ENCODE peak calls at places on chromosomes 1 and 21, in ten cellular contexts. One of them, this sample, is unnamed.
A peak's percentile ranks its signal among the peaks of the same experiment; 100 is the strongest.

GRCh38 chr1:225480825-225481434 is 53.1 kb upstream of the LBR start:
- DNase-seq in OCI-LY7: peak; percentile 92
- DNase-seq in cardiac fibroblast: peak; percentile 41
- DNase-seq in body of pancreas: peak; percentile 82
- DNase-seq in DND-41: peak; percentile 43
- DNase-seq in upper lobe of right lung: peak; percentile 71
- DNase-seq in prostate gland: no peak
- DNase-seq in suprapubic skin: no peak
- DNase-seq in neural progenitor cell: peak; percentile 71
- DNase-seq in astrocyte of the cerebellum: no peak
- DNase-seq in this sample: no peak

GRCh38 chr1:90612033-90612432 is 105.1 kb downstream of the BARHL2 start:
- DNase-seq in suprapubic skin: no peak
- DNase-seq in astrocyte of the cerebellum: no peak
- DNase-seq in cardiac fibroblast: no peak
- DNase-seq in upper lobe of right lung: no peak
- DNase-seq in DND-41: no peak
- DNase-seq in neural progenitor cell: no peak
- DNase-seq in OCI-LY7: no peak
- DNase-seq in prostate gland: no peak
- DNase-seq in body of pancreas: no peak
- DNase-seq in this sample: no peak

GRCh38 chr1:8604041-8604942 is 213.1 kb downstream of the RERE start:
- DNase-seq in DND-41: peak; percentile 11
- DNase-seq in neural progenitor cell: no peak
- DNase-seq in suprapubic skin: no peak
- DNase-seq in astrocyte of the cerebellum: no peak
- DNase-seq in prostate gland: no peak
- DNase-seq in OCI-LY7: no peak
- DNase-seq in body of pancreas: no peak
- DNase-seq in cardiac fibroblast: no peak
- DNase-seq in upper lobe of right lung: no peak
- DNase-seq in this sample: no peak

GRCh38 chr1:201358596-201358995 is 18.9 kb downstream of the TNNT2 start:
- DNase-seq in DND-41: no peak
- DNase-seq in neural progenitor cell: no peak
- DNase-seq in prostate gland: no peak
- DNase-seq in body of pancreas: no peak
- DNase-seq in suprapubic skin: peak; percentile 30
- DNase-seq in astrocyte of the cerebellum: no peak
- DNase-seq in cardiac fibroblast: peak; percentile 36
- DNase-seq in upper lobe of right lung: peak; percentile 31
- DNase-seq in OCI-LY7: no peak
- DNase-seq in this sample: no peak

GRCh38 chr21:44484498-44485253 is 29.4 kb downstream of the LRRC3 start:
- DNase-seq in prostate gland: no peak
- DNase-seq in suprapubic skin: no peak
- DNase-seq in upper lobe of right lung: no peak
- DNase-seq in astrocyte of the cerebellum: no peak
- DNase-seq in cardiac fibroblast: no peak
- DNase-seq in DND-41: no peak
- DNase-seq in neural progenitor cell: no peak
- DNase-seq in body of pancreas: no peak
- DNase-seq in OCI-LY7: no peak
- DNase-seq in this sample: no peak

GRCh38 chr21:29114765-29115164 is 15.7 kb upstream of the MAP3K7CL start:
- DNase-seq in suprapubic skin: no peak
- DNase-seq in neural progenitor cell: peak; percentile 24
- DNase-seq in cardiac fibroblast: peak; percentile 24
- DNase-seq in DND-41: no peak
- DNase-seq in astrocyte of the cerebellum: peak; percentile 86
- DNase-seq in OCI-LY7: no peak
- DNase-seq in upper lobe of right lung: no peak
- DNase-seq in body of pancreas: no peak
- DNase-seq in prostate gland: no peak
- DNase-seq in this sample: no peak

GRCh38 chr1:25641931-25642611 is 25.5 kb downstream of the MAN1C1 start:
- DNase-seq in DND-41: no peak
- DNase-seq in upper lobe of right lung: no peak
- DNase-seq in cardiac fibroblast: peak; percentile 71
- DNase-seq in suprapubic skin: no peak
- DNase-seq in astrocyte of the cerebellum: peak; percentile 13
- DNase-seq in neural progenitor cell: no peak
- DNase-seq in body of pancreas: no peak
- DNase-seq in prostate gland: no peak
- DNase-seq in OCI-LY7: no peak
- DNase-seq in this sample: no peak

GRCh38 chr1:225973158-225973557 is 26.0 kb downstream of the SDE2 start:
- DNase-seq in neural progenitor cell: no peak
- DNase-seq in prostate gland: no peak
- DNase-seq in DND-41: no peak
- DNase-seq in OCI-LY7: no peak
- DNase-seq in body of pancreas: no peak
- DNase-seq in upper lobe of right lung: no peak
- DNase-seq in suprapubic skin: no peak
- DNase-seq in cardiac fibroblast: no peak
- DNase-seq in astrocyte of the cerebellum: no peak
- DNase-seq in this sample: no peak

GRCh38 chr1:58089898-58090535 is 456.5 kb downstream of the OMA1 start:
- DNase-seq in upper lobe of right lung: no peak
- DNase-seq in OCI-LY7: no peak
- DNase-seq in body of pancreas: no peak
- DNase-seq in neural progenitor cell: no peak
- DNase-seq in astrocyte of the cerebellum: no peak
- DNase-seq in prostate gland: no peak
- DNase-seq in DND-41: peak; percentile 36
- DNase-seq in suprapubic skin: no peak
- DNase-seq in cardiac fibroblast: no peak
- DNase-seq in this sample: peak; percentile 89

GRCh38 chr1:30648408-30649000 is 74.9 kb downstream of the MATN1 start:
- DNase-seq in suprapubic skin: peak; percentile 20
- DNase-seq in upper lobe of right lung: no peak
- DNase-seq in astrocyte of the cerebellum: no peak
- DNase-seq in cardiac fibroblast: no peak
- DNase-seq in body of pancreas: no peak
- DNase-seq in DND-41: no peak
- DNase-seq in OCI-LY7: no peak
- DNase-seq in neural progenitor cell: no peak
- DNase-seq in prostate gland: no peak
- DNase-seq in this sample: no peak

GRCh38 chr1:212301570-212301969 is 16.4 kb downstream of the PPP2R5A start:
- DNase-seq in cardiac fibroblast: peak; percentile 59
- DNase-seq in prostate gland: no peak
- DNase-seq in suprapubic skin: no peak
- DNase-seq in OCI-LY7: no peak
- DNase-seq in neural progenitor cell: no peak
- DNase-seq in body of pancreas: no peak
- DNase-seq in upper lobe of right lung: no peak
- DNase-seq in DND-41: no peak
- DNase-seq in astrocyte of the cerebellum: no peak
- DNase-seq in this sample: no peak

GRCh38 chr21:45256912-45257672 is 30.6 kb downstream of the POFUT2 start:
- DNase-seq in suprapubic skin: no peak
- DNase-seq in prostate gland: no peak
- DNase-seq in astrocyte of the cerebellum: no peak
- DNase-seq in cardiac fibroblast: peak; percentile 8
- DNase-seq in OCI-LY7: no peak
- DNase-seq in body of pancreas: no peak
- DNase-seq in neural progenitor cell: peak; percentile 18
- DNase-seq in upper lobe of right lung: no peak
- DNase-seq in DND-41: peak; percentile 36
- DNase-seq in this sample: peak; percentile 85

GRCh38 chr21:44527156-44527982 is 12.6 kb downstream of the KRTAP10-1 start:
- DNase-seq in cardiac fibroblast: no peak
- DNase-seq in DND-41: no peak
- DNase-seq in upper lobe of right lung: peak; percentile 39
- DNase-seq in astrocyte of the cerebellum: no peak
- DNase-seq in prostate gland: no peak
- DNase-seq in body of pancreas: peak; percentile 5
- DNase-seq in neural progenitor cell: no peak
- DNase-seq in OCI-LY7: no peak
- DNase-seq in suprapubic skin: peak; percentile 39
- DNase-seq in this sample: no peak

GRCh38 chr1:207414606-207415108 is 39.5 kb upstream of the CR2 start:
- DNase-seq in prostate gland: no peak
- DNase-seq in OCI-LY7: peak; percentile 63
- DNase-seq in neural progenitor cell: no peak
- DNase-seq in suprapubic skin: no peak
- DNase-seq in cardiac fibroblast: no peak
- DNase-seq in astrocyte of the cerebellum: no peak
- DNase-seq in body of pancreas: no peak
- DNase-seq in upper lobe of right lung: no peak
- DNase-seq in DND-41: no peak
- DNase-seq in this sample: no peak

GRCh38 chr1:179744401-179745130 is 1.5 kb downstream of the FAM163A start:
- DNase-seq in upper lobe of right lung: no peak
- DNase-seq in prostate gland: no peak
- DNase-seq in neural progenitor cell: peak; percentile 3
- DNase-seq in OCI-LY7: no peak
- DNase-seq in astrocyte of the cerebellum: no peak
- DNase-seq in body of pancreas: no peak
- DNase-seq in DND-41: no peak
- DNase-seq in cardiac fibroblast: no peak
- DNase-seq in suprapubic skin: no peak
- DNase-seq in this sample: no peak

GRCh38 chr1:179745131-179745611 is 2.1 kb downstream of the FAM163A start:
- DNase-seq in DND-41: no peak
- DNase-seq in upper lobe of right lung: no peak
- DNase-seq in neural progenitor cell: peak; percentile 7
- DNase-seq in astrocyte of the cerebellum: no peak
- DNase-seq in suprapubic skin: no peak
- DNase-seq in cardiac fibroblast: no peak
- DNase-seq in body of pancreas: no peak
- DNase-seq in OCI-LY7: no peak
- DNase-seq in prostate gland: no peak
- DNase-seq in this sample: no peak

GRCh38 chr1:179742717-179743678 is at the start of gene FAM163A:
- DNase-seq in upper lobe of right lung: no peak
- DNase-seq in prostate gland: no peak
- DNase-seq in cardiac fibroblast: no peak
- DNase-seq in neural progenitor cell: peak; percentile 71
- DNase-seq in body of pancreas: no peak
- DNase-seq in suprapubic skin: no peak
- DNase-seq in OCI-LY7: no peak
- DNase-seq in DND-41: no peak
- DNase-seq in astrocyte of the cerebellum: no peak
- DNase-seq in this sample: no peak

GRCh38 chr1:179742291-179742690 is 800 bp upstream of the FAM163A start:
- DNase-seq in astrocyte of the cerebellum: no peak
- DNase-seq in suprapubic skin: no peak
- DNase-seq in body of pancreas: no peak
- DNase-seq in neural progenitor cell: no peak
- DNase-seq in upper lobe of right lung: no peak
- DNase-seq in DND-41: no peak
- DNase-seq in OCI-LY7: no peak
- DNase-seq in cardiac fibroblast: no peak
- DNase-seq in prostate gland: no peak
- DNase-seq in this sample: no peak

GRCh38 chr1:179743679-179744400 is 749 bp downstream of the FAM163A start:
- DNase-seq in OCI-LY7: no peak
- DNase-seq in neural progenitor cell: peak; percentile 58
- DNase-seq in body of pancreas: no peak
- DNase-seq in upper lobe of right lung: no peak
- DNase-seq in DND-41: no peak
- DNase-seq in prostate gland: no peak
- DNase-seq in suprapubic skin: no peak
- DNase-seq in cardiac fibroblast: no peak
- DNase-seq in astrocyte of the cerebellum: no peak
- DNase-seq in this sample: no peak
- H3K4me3 ChIP-seq in OCI-LY7: no peak overlapping the region
- H3K4me3 ChIP-seq in neural progenitor cell: peak overlapping the region; percentile 56
- H3K4me3 ChIP-seq in body of pancreas: no peak overlapping the region
- H3K4me3 ChIP-seq in upper lobe of right lung: peak overlapping the region; percentile 12
- H3K4me3 ChIP-seq in DND-41: no peak overlapping the region
- H3K4me3 ChIP-seq in prostate gland: peak overlapping the region; percentile 23
- H3K4me3 ChIP-seq in suprapubic skin: peak overlapping the region; percentile 43
- H3K4me3 ChIP-seq in cardiac fibroblast: no peak overlapping the region
- H3K4me3 ChIP-seq in astrocyte of the cerebellum: peak overlapping the region; percentile 23
- H3K4me3 ChIP-seq in this sample: no peak overlapping the region

DNA sequence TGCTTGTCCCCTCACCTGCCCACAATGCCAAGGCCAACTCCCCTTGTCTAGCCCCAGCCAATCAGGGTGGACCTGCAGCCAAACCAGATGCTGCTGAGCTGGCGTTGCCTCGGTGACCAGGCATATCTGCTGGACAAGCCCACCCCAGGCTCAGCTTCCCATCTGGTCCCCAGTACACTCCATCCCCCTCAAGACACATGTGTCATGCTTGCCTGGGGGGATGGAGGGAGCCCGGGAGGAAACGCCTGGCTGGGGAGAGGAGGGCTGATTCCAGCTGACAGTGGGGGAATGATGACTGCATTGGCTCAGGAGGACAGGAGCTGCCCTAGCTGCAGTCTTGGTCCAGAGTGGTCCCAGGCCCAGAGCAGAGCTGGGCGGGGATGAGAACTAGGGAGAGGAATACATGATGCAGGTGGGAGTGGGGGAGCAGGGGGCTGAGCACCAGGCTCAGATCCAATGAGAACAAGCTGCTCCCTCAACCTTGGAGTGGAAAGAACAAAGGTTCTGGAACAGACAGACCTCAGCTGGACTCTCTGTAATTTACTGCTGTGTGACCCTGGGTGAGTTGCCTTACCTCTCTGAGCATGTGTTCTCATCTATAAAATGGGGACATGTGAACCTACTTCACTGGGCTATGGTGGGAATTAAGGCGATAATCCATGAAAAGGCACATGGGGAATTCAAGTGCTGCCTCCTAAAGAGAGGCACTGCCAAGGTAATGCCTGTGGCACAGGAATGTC is 23.1 kb upstream of the ECE1 start:
- DNase-seq in OCI-LY7: no peak
- DNase-seq in astrocyte of the cerebellum: no peak
- DNase-seq in upper lobe of right lung: no peak
- DNase-seq in DND-41: no peak
- DNase-seq in cardiac fibroblast: peak; percentile 46
- DNase-seq in neural progenitor cell: no peak
- DNase-seq in body of pancreas: no peak
- DNase-seq in suprapubic skin: no peak
- DNase-seq in prostate gland: no peak
- DNase-seq in this sample: no peak
- H3K4me3 ChIP-seq in OCI-LY7: no peak overlapping the region
- H3K4me3 ChIP-seq in astrocyte of the cerebellum: no peak overlapping the region
- H3K4me3 ChIP-seq in upper lobe of right lung: no peak overlapping the region
- H3K4me3 ChIP-seq in DND-41: no peak overlapping the region
- H3K4me3 ChIP-seq in cardiac fibroblast: no peak overlapping the region
- H3K4me3 ChIP-seq in neural progenitor cell: no peak overlapping the region
- H3K4me3 ChIP-seq in body of pancreas: no peak overlapping the region
- H3K4me3 ChIP-seq in suprapubic skin: no peak overlapping the region
- H3K4me3 ChIP-seq in prostate gland: no peak overlapping the region
- H3K4me3 ChIP-seq in this sample: no peak overlapping the region

GRCh38 chr1:10662824-10663667 is 133.4 kb downstream of the CASZ1 start:
- DNase-seq in upper lobe of right lung: no peak
- DNase-seq in prostate gland: no peak
- DNase-seq in OCI-LY7: no peak
- DNase-seq in suprapubic skin: no peak
- DNase-seq in cardiac fibroblast: no peak
- DNase-seq in astrocyte of the cerebellum: no peak
- DNase-seq in DND-41: no peak
- DNase-seq in neural progenitor cell: no peak
- DNase-seq in body of pancreas: no peak
- DNase-seq in this sample: no peak
- H3K4me3 ChIP-seq in upper lobe of right lung: no peak overlapping the region
- H3K4me3 ChIP-seq in prostate gland: no peak overlapping the region
- H3K4me3 ChIP-seq in OCI-LY7: no peak overlapping the region
- H3K4me3 ChIP-seq in suprapubic skin: no peak overlapping the region
- H3K4me3 ChIP-seq in cardiac fibroblast: no peak overlapping the region
- H3K4me3 ChIP-seq in astrocyte of the cerebellum: no peak overlapping the region
- H3K4me3 ChIP-seq in DND-41: no peak overlapping the region
- H3K4me3 ChIP-seq in neural progenitor cell: no peak overlapping the region
- H3K4me3 ChIP-seq in body of pancreas: no peak overlapping the region
- H3K4me3 ChIP-seq in this sample: no peak overlapping the region

GRCh38 chr1:222547260-222547614 is 667 bp downstream of the HHIPL2 start:
- DNase-seq in suprapubic skin: no peak
- DNase-seq in prostate gland: no peak
- DNase-seq in OCI-LY7: no peak
- DNase-seq in DND-41: no peak
- DNase-seq in astrocyte of the cerebellum: no peak
- DNase-seq in neural progenitor cell: no peak
- DNase-seq in body of pancreas: no peak
- DNase-seq in cardiac fibroblast: no peak
- DNase-seq in upper lobe of right lung: no peak
- DNase-seq in this sample: no peak
- H3K4me3 ChIP-seq in suprapubic skin: no peak overlapping the region
- H3K4me3 ChIP-seq in prostate gland: no peak overlapping the region
- H3K4me3 ChIP-seq in OCI-LY7: no peak overlapping the region
- H3K4me3 ChIP-seq in DND-41: no peak overlapping the region
- H3K4me3 ChIP-seq in astrocyte of the cerebellum: no peak overlapping the region
- H3K4me3 ChIP-seq in neural progenitor cell: no peak overlapping the region
- H3K4me3 ChIP-seq in body of pancreas: no peak overlapping the region
- H3K4me3 ChIP-seq in cardiac fibroblast: no peak overlapping the region
- H3K4me3 ChIP-seq in upper lobe of right lung: no peak overlapping the region
- H3K4me3 ChIP-seq in this sample: no peak overlapping the region

This sample was measured in Jurkat, Clone E6-1.